ENCODE peak calls at places on chromosome 3, in ten cellular contexts. One of them, this sample, is unnamed.

GRCh38 chr3:110579841-110580550 is 491.6 kb upstream of the NECTIN3 start:
- DNase-seq in body of pancreas: no peak
- DNase-seq in HAP-1: no peak
- DNase-seq in bronchial epithelial cell: peak
- DNase-seq in IMR-90: peak
- DNase-seq in aorta: no peak
- DNase-seq in tibial artery: no peak
- DNase-seq in cardiac muscle cell: peak
- DNase-seq in endodermal cell: no peak
- DNase-seq in cardiac fibroblast: peak
- DNase-seq in this sample: no peak

GRCh38 chr3:187748050-187748481 is 2.8 kb upstream of the BCL6 start:
- DNase-seq in body of pancreas: peak
- DNase-seq in HAP-1: peak
- DNase-seq in bronchial epithelial cell: peak
- DNase-seq in IMR-90: peak
- DNase-seq in aorta: peak
- DNase-seq in tibial artery: peak
- DNase-seq in cardiac muscle cell: peak
- DNase-seq in endodermal cell: peak
- DNase-seq in cardiac fibroblast: peak
- DNase-seq in this sample: no peak

GRCh38 chr3:184388936-184389230 is 9.0 kb downstream of the CHRD start:
- DNase-seq in body of pancreas: no peak
- DNase-seq in HAP-1: no peak
- DNase-seq in bronchial epithelial cell: no peak
- DNase-seq in IMR-90: no peak
- DNase-seq in aorta: no peak
- DNase-seq in tibial artery: no peak
- DNase-seq in cardiac muscle cell: no peak
- DNase-seq in endodermal cell: no peak
- DNase-seq in cardiac fibroblast: no peak
- DNase-seq in this sample: no peak

GRCh38 chr3:175111036-175111435 is 251.9 kb downstream of the NAALADL2 start:
- DNase-seq in body of pancreas: no peak
- DNase-seq in HAP-1: no peak
- DNase-seq in bronchial epithelial cell: no peak
- DNase-seq in IMR-90: peak
- DNase-seq in aorta: no peak
- DNase-seq in tibial artery: no peak
- DNase-seq in cardiac muscle cell: peak
- DNase-seq in endodermal cell: no peak
- DNase-seq in cardiac fibroblast: peak
- DNase-seq in this sample: peak

GRCh38 chr3:40309925-40310635 is 573 bp downstream of the EIF1B start:
- DNase-seq in body of pancreas: peak
- DNase-seq in HAP-1: no peak
- DNase-seq in bronchial epithelial cell: peak
- DNase-seq in IMR-90: peak
- DNase-seq in aorta: peak
- DNase-seq in tibial artery: peak
- DNase-seq in cardiac muscle cell: peak
- DNase-seq in endodermal cell: peak
- DNase-seq in cardiac fibroblast: peak
- DNase-seq in this sample: no peak

GRCh38 chr3:13667330-13667729 is 118.4 kb downstream of the FBLN2 start:
- DNase-seq in body of pancreas: no peak
- DNase-seq in HAP-1: no peak
- DNase-seq in bronchial epithelial cell: no peak
- DNase-seq in IMR-90: no peak
- DNase-seq in aorta: no peak
- DNase-seq in tibial artery: no peak
- DNase-seq in cardiac muscle cell: no peak
- DNase-seq in endodermal cell: no peak
- DNase-seq in cardiac fibroblast: no peak
- DNase-seq in this sample: no peak

GRCh38 chr3:160413613-160414248 is 14.3 kb downstream of the SMC4 start:
- DNase-seq in body of pancreas: peak
- DNase-seq in HAP-1: peak
- DNase-seq in bronchial epithelial cell: peak
- DNase-seq in IMR-90: peak
- DNase-seq in aorta: no peak
- DNase-seq in tibial artery: peak
- DNase-seq in cardiac muscle cell: peak
- DNase-seq in endodermal cell: peak
- DNase-seq in cardiac fibroblast: peak
- DNase-seq in this sample: peak

GRCh38 chr3:45864760-45865567 is 21.4 kb upstream of the CCR9 start:
- DNase-seq in body of pancreas: no peak
- DNase-seq in HAP-1: no peak
- DNase-seq in bronchial epithelial cell: no peak
- DNase-seq in IMR-90: no peak
- DNase-seq in aorta: no peak
- DNase-seq in tibial artery: no peak
- DNase-seq in cardiac muscle cell: no peak
- DNase-seq in endodermal cell: no peak
- DNase-seq in cardiac fibroblast: no peak
- DNase-seq in this sample: no peak

GRCh38 chr3:112858410-112859069 is 11.9 kb upstream of the CD200R1L start:
- DNase-seq in body of pancreas: no peak
- DNase-seq in HAP-1: peak
- DNase-seq in bronchial epithelial cell: peak
- DNase-seq in IMR-90: peak
- DNase-seq in aorta: no peak
- DNase-seq in tibial artery: no peak
- DNase-seq in cardiac muscle cell: peak
- DNase-seq in endodermal cell: no peak
- DNase-seq in cardiac fibroblast: peak
- DNase-seq in this sample: no peak

GRCh38 chr3:185207931-185208746 is 45.7 kb downstream of the EHHADH start:
- DNase-seq in body of pancreas: no peak
- DNase-seq in HAP-1: no peak
- DNase-seq in bronchial epithelial cell: peak
- DNase-seq in IMR-90: peak
- DNase-seq in aorta: no peak
- DNase-seq in tibial artery: no peak
- DNase-seq in cardiac muscle cell: peak
- DNase-seq in endodermal cell: no peak
- DNase-seq in cardiac fibroblast: peak
- DNase-seq in this sample: no peak

GRCh38 chr3:4740397-4741105 is 238.7 kb upstream of the BHLHE40 start:
- DNase-seq in body of pancreas: no peak
- DNase-seq in HAP-1: no peak
- DNase-seq in bronchial epithelial cell: no peak
- DNase-seq in IMR-90: no peak
- DNase-seq in aorta: no peak
- DNase-seq in tibial artery: no peak
- DNase-seq in cardiac muscle cell: peak
- DNase-seq in endodermal cell: no peak
- DNase-seq in cardiac fibroblast: peak
- DNase-seq in this sample: no peak

GRCh38 chr3:126245811-126246727 is 65.7 kb upstream of the ALDH1L1 start:
- DNase-seq in body of pancreas: peak
- DNase-seq in HAP-1: peak
- DNase-seq in bronchial epithelial cell: peak
- DNase-seq in IMR-90: peak
- DNase-seq in aorta: peak
- DNase-seq in tibial artery: peak
- DNase-seq in cardiac muscle cell: peak
- DNase-seq in endodermal cell: peak
- DNase-seq in cardiac fibroblast: peak
- DNase-seq in this sample: no peak

GRCh38 chr3:184154909-184155643 is at the start of gene DVL3:
- DNase-seq in body of pancreas: peak
- DNase-seq in HAP-1: peak
- DNase-seq in bronchial epithelial cell: no peak
- DNase-seq in IMR-90: peak
- DNase-seq in aorta: peak
- DNase-seq in tibial artery: peak
- DNase-seq in cardiac muscle cell: peak
- DNase-seq in endodermal cell: peak
- DNase-seq in cardiac fibroblast: peak
- DNase-seq in this sample: no peak

GRCh38 chr3:30448946-30449686 is 157.3 kb upstream of the TGFBR2 start:
- DNase-seq in body of pancreas: no peak
- DNase-seq in HAP-1: no peak
- DNase-seq in bronchial epithelial cell: no peak
- DNase-seq in IMR-90: no peak
- DNase-seq in aorta: no peak
- DNase-seq in tibial artery: no peak
- DNase-seq in cardiac muscle cell: no peak
- DNase-seq in endodermal cell: no peak
- DNase-seq in cardiac fibroblast: no peak
- DNase-seq in this sample: no peak

GRCh38 chr3:39457361-39457760 is 10.1 kb upstream of the MOBP start:
- DNase-seq in body of pancreas: no peak
- DNase-seq in HAP-1: no peak
- DNase-seq in bronchial epithelial cell: no peak
- DNase-seq in IMR-90: no peak
- DNase-seq in aorta: no peak
- DNase-seq in tibial artery: no peak
- DNase-seq in cardiac muscle cell: no peak
- DNase-seq in endodermal cell: no peak
- DNase-seq in cardiac fibroblast: no peak
- DNase-seq in this sample: no peak

GRCh38 chr3:80232760-80233159 is 465.0 kb upstream of the ROBO1 start:
- DNase-seq in body of pancreas: no peak
- DNase-seq in HAP-1: no peak
- DNase-seq in bronchial epithelial cell: peak
- DNase-seq in IMR-90: peak
- DNase-seq in aorta: no peak
- DNase-seq in tibial artery: no peak
- DNase-seq in cardiac muscle cell: peak
- DNase-seq in endodermal cell: peak
- DNase-seq in cardiac fibroblast: peak
- DNase-seq in this sample: peak
- H3K4me3 ChIP-seq in body of pancreas: no peak
- H3K4me3 ChIP-seq in HAP-1: no peak
- H3K4me3 ChIP-seq in bronchial epithelial cell: no peak
- H3K4me3 ChIP-seq in IMR-90: no peak
- H3K4me3 ChIP-seq in aorta: no peak
- H3K4me3 ChIP-seq in tibial artery: no peak
- H3K4me3 ChIP-seq in cardiac muscle cell: no peak
- H3K4me3 ChIP-seq in endodermal cell: peak
- H3K4me3 ChIP-seq in cardiac fibroblast: no peak
- H3K4me3 ChIP-seq in this sample: no peak

GRCh38 chr3:50651875-50652529 is 22.7 kb upstream of the DOCK3 start:
- DNase-seq in body of pancreas: no peak
- DNase-seq in HAP-1: no peak
- DNase-seq in bronchial epithelial cell: no peak
- DNase-seq in IMR-90: no peak
- DNase-seq in aorta: no peak
- DNase-seq in tibial artery: no peak
- DNase-seq in cardiac muscle cell: no peak
- DNase-seq in endodermal cell: peak
- DNase-seq in cardiac fibroblast: no peak
- DNase-seq in this sample: no peak

GRCh38 chr3:50649451-50649931 is 25.2 kb upstream of the DOCK3 start:
- DNase-seq in body of pancreas: no peak
- DNase-seq in HAP-1: no peak
- DNase-seq in bronchial epithelial cell: no peak
- DNase-seq in IMR-90: no peak
- DNase-seq in aorta: no peak
- DNase-seq in tibial artery: no peak
- DNase-seq in cardiac muscle cell: peak
- DNase-seq in endodermal cell: no peak
- DNase-seq in cardiac fibroblast: no peak
- DNase-seq in this sample: no peak

GRCh38 chr3:50650018-50650417 is 24.7 kb upstream of the DOCK3 start:
- DNase-seq in body of pancreas: no peak
- DNase-seq in HAP-1: no peak
- DNase-seq in bronchial epithelial cell: no peak
- DNase-seq in IMR-90: no peak
- DNase-seq in aorta: no peak
- DNase-seq in tibial artery: no peak
- DNase-seq in cardiac muscle cell: no peak
- DNase-seq in endodermal cell: no peak
- DNase-seq in cardiac fibroblast: no peak
- DNase-seq in this sample: no peak

GRCh38 chr3:50652709-50653108 is 22.0 kb upstream of the DOCK3 start:
- DNase-seq in body of pancreas: peak
- DNase-seq in HAP-1: no peak
- DNase-seq in bronchial epithelial cell: peak
- DNase-seq in IMR-90: peak
- DNase-seq in aorta: no peak
- DNase-seq in tibial artery: no peak
- DNase-seq in cardiac muscle cell: no peak
- DNase-seq in endodermal cell: peak
- DNase-seq in cardiac fibroblast: peak
- DNase-seq in this sample: no peak

GRCh38 chr3:50651445-50651844 is 23.3 kb upstream of the DOCK3 start:
- DNase-seq in body of pancreas: no peak
- DNase-seq in HAP-1: no peak
- DNase-seq in bronchial epithelial cell: no peak
- DNase-seq in IMR-90: no peak
- DNase-seq in aorta: no peak
- DNase-seq in tibial artery: no peak
- DNase-seq in cardiac muscle cell: no peak
- DNase-seq in endodermal cell: no peak
- DNase-seq in cardiac fibroblast: no peak
- DNase-seq in this sample: no peak
- H3K4me3 ChIP-seq in body of pancreas: no peak
- H3K4me3 ChIP-seq in HAP-1: no peak
- H3K4me3 ChIP-seq in bronchial epithelial cell: no peak
- H3K4me3 ChIP-seq in IMR-90: no peak
- H3K4me3 ChIP-seq in aorta: no peak
- H3K4me3 ChIP-seq in tibial artery: no peak
- H3K4me3 ChIP-seq in cardiac muscle cell: no peak
- H3K4me3 ChIP-seq in endodermal cell: no peak
- H3K4me3 ChIP-seq in cardiac fibroblast: no peak
- H3K4me3 ChIP-seq in this sample: no peak

DNA sequence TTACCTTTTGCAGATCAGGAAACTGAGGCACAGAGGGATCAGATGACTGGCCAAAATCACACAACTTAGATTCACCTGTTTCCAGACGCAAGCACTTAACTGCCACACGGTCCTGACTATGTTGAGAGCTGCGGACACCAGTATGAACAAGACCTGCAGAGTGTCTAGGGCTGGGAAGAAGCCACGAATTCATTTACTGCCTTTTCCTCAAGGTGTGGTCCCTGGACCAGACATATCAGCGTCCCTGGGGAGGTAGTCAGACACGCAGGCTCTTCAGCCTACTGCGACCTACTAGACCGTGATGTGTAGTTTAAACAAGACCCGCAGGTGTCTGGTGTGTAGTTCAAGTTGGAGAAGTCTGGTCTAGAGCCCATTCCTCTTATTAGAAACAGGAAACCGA is 541 bp upstream of the SLC6A11 start:
- DNase-seq in body of pancreas: no peak
- DNase-seq in HAP-1: no peak
- DNase-seq in bronchial epithelial cell: no peak
- DNase-seq in IMR-90: no peak
- DNase-seq in aorta: no peak
- DNase-seq in tibial artery: no peak
- DNase-seq in cardiac muscle cell: no peak
- DNase-seq in endodermal cell: no peak
- DNase-seq in cardiac fibroblast: no peak
- DNase-seq in this sample: no peak
- H3K4me3 ChIP-seq in body of pancreas: no peak
- H3K4me3 ChIP-seq in HAP-1: no peak
- H3K4me3 ChIP-seq in bronchial epithelial cell: peak
- H3K4me3 ChIP-seq in IMR-90: no peak
- H3K4me3 ChIP-seq in aorta: no peak
- H3K4me3 ChIP-seq in tibial artery: peak
- H3K4me3 ChIP-seq in cardiac muscle cell: no peak
- H3K4me3 ChIP-seq in endodermal cell: no peak
- H3K4me3 ChIP-seq in cardiac fibroblast: no peak
- H3K4me3 ChIP-seq in this sample: no peak

GRCh38 chr3:181725830-181726229 is 14.1 kb downstream of the SOX2 start:
- DNase-seq in body of pancreas: no peak
- DNase-seq in HAP-1: no peak
- DNase-seq in bronchial epithelial cell: no peak
- DNase-seq in IMR-90: no peak
- DNase-seq in aorta: no peak
- DNase-seq in tibial artery: no peak
- DNase-seq in cardiac muscle cell: no peak
- DNase-seq in endodermal cell: peak
- DNase-seq in cardiac fibroblast: no peak
- DNase-seq in this sample: no peak
- H3K4me3 ChIP-seq in body of pancreas: no peak
- H3K4me3 ChIP-seq in HAP-1: no peak
- H3K4me3 ChIP-seq in bronchial epithelial cell: no peak
- H3K4me3 ChIP-seq in IMR-90: no peak
- H3K4me3 ChIP-seq in aorta: no peak
- H3K4me3 ChIP-seq in tibial artery: no peak
- H3K4me3 ChIP-seq in cardiac muscle cell: no peak
- H3K4me3 ChIP-seq in endodermal cell: no peak
- H3K4me3 ChIP-seq in cardiac fibroblast: no peak
- H3K4me3 ChIP-seq in this sample: no peak

This sample was measured in retinal pigment epithelial cell.